ENCODE peak calls at places on chromosomes 1 and 21, in four cellular contexts. M is nephron progenitor cell; R is fibroblast of lung; D is stimulated activated effector memory CD8-positive, alpha-beta T cell treated with anti-CD3 and anti-CD28 coated beads, Interleukin-12 subunit alpha, Interleukin-12 subunit beta, amount 100 ng/mL, for 72 hours. F is an unnamed sample.

GRCh38 chr1:88976235-88976634 is 16.2 kb downstream of the KYAT3 start:
- DNase-seq in M (no peak), R (no peak), D (no peak), F (no peak)

GRCh38 chr1:204544321-204544720 is 28.1 kb downstream of the MDM4 start:
- DNase-seq in D (no peak), R (peak; percentile 34), M (no peak), F (no peak)

GRCh38 chr1:11316701-11317100 is 43.7 kb downstream of the UBIAD1 start:
- DNase-seq in R (no peak), D (no peak), M (no peak), F (no peak)

GRCh38 chr1:224245188-224245587 is 62.1 kb downstream of the DEGS1 start:
- DNase-seq in M (no peak), R (peak; percentile 36), D (no peak), F (no peak)

GRCh38 chr21:44329086-44329889 is 9.9 kb downstream of the CFAP410 start:
- DNase-seq in D (no peak), R (no peak), M (peak; percentile 36), F (no peak)

GRCh38 chr1:55362558-55362957 is 147.4 kb upstream of the USP24 start:
- DNase-seq in M (no peak), R (peak; percentile 77), D (no peak), F (no peak)

GRCh38 chr21:42400525-42400924 is 3.2 kb upstream of the UBASH3A start:
- DNase-seq in M (no peak), D (no peak), R (no peak), F (no peak)

GRCh38 chr1:60279798-60280197 is 206.2 kb upstream of the C1orf87 start:
- DNase-seq in R (peak; percentile 70), M (no peak), D (no peak), F (no peak)

GRCh38 chr1:220013497-220013896 is 32.8 kb downstream of the EPRS1 start:
- DNase-seq in M (no peak), D (no peak), R (peak; percentile 10), F (no peak)

GRCh38 chr1:61839702-61840101 is 97.4 kb downstream of the PATJ start:
- DNase-seq in R (peak; percentile 75), M (no peak), D (no peak), F (no peak)

GRCh38 chr1:227388214-227388613 is 69.9 kb upstream of the CDC42BPA start:
- DNase-seq in M (no peak), D (no peak), R (no peak), F (no peak)

GRCh38 chr21:41411449-41412089 is 14.5 kb upstream of the MX1 start:
- DNase-seq in D (no peak), R (no peak), M (no peak), F (no peak)